ENCODE peak calls at places on chromosome 12, in nine cellular contexts. M is H4; I is choroid plexus epithelial cell; O is HepG2; N is pancreas; J is cardiac muscle cell; E is amygdala; H is SJCRH30; X is activated effector memory CD4-positive, alpha-beta T cell treated with Interleukin-2 at 50 U/mL for 16 hours. B is an unnamed sample.

GRCh38 chr12:122471324-122472226 is 29.2 kb downstream of the ZCCHC8 start:
- DNase-seq in M (peak; percentile 56), I (peak; percentile 88), O (peak; percentile 77), N (no peak), J (peak; percentile 63), E (no peak), H (peak; percentile 75), X (no peak), B (no peak)

GRCh38 chr12:43969882-43970281 is 134.0 kb downstream of the TMEM117 start:
- DNase-seq in M (no peak), I (peak; percentile 34), O (no peak), N (no peak), J (no peak), E (no peak), H (no peak), X (no peak), B (no peak)

GRCh38 chr12:122411537-122411936 is 10.9 kb downstream of the CLIP1 start:
- DNase-seq in M (no peak), I (no peak), O (no peak), N (no peak), J (no peak), E (no peak), H (no peak), X (no peak), B (no peak)

GRCh38 chr12:68559246-68559645 is 51.5 kb upstream of the RAP1B start:
- DNase-seq in M (no peak), I (no peak), O (no peak), N (no peak), J (no peak), E (no peak), H (no peak), X (no peak), B (no peak)

GRCh38 chr12:127165567-127166392 is 1101.2 kb upstream of the TMEM132C start:
- DNase-seq in M (peak; percentile 63), I (peak; percentile 81), O (peak; percentile 28), N (peak; percentile 93), J (peak; percentile 91), E (no peak), H (peak; percentile 39), X (peak; percentile 82), B (peak; percentile 81)

GRCh38 chr12:27333311-27334009 is 824 bp downstream of the BMAL2 start:
- DNase-seq in M (no peak), I (peak; percentile 8), O (no peak), N (peak; percentile 25), J (peak; percentile 25), E (no peak), H (peak; percentile 25), X (peak; percentile 5), B (peak; percentile 33)

GRCh38 chr12:48927261-48927660 is 2.0 kb upstream of the FKBP11 start:
- DNase-seq in M (peak; percentile 43), I (peak; percentile 69), O (no peak), N (no peak), J (no peak), E (no peak), H (no peak), X (no peak), B (no peak)

GRCh38 chr12:117563007-117563406 is 201.6 kb upstream of the NOS1 start:
- DNase-seq in M (no peak), I (no peak), O (no peak), N (no peak), J (peak; percentile 46), E (no peak), H (peak; percentile 25), X (no peak), B (no peak)

GRCh38 chr12:53602176-53602942 is 23.8 kb downstream of the ATF7 start:
- DNase-seq in M (no peak), I (no peak), O (no peak), N (no peak), J (no peak), E (no peak), H (no peak), X (no peak), B (no peak)

B was measured in activated naive CD4-positive, alpha-beta T cell treated with anti-CD3 and anti-CD28 coated beads, Interleukin-2, amount 50 U/mL, for 72 hours.